ENCODE peak calls at places on chromosomes 13 and 19, in six cellular contexts. L is naive thymus-derived CD8-positive, alpha-beta T cell; G is stimulated activated CD4-positive, alpha-beta T cell treated with anti-CD3 and anti-CD28 coated beads, Interleukin-12 subunit alpha, Interleukin-12 subunit beta, amount 100 ng/mL, for 48 hours; X is memory B cell; N is ACHN; S is T-helper 1 cell. T is an unnamed sample.

GRCh38 chr13:80249906-80250513 is 90.9 kb downstream of the SPRY2 start:
- DNase-seq in L (no peak), G (no peak), X (no peak), N (no peak), S (no peak), T (no peak)

GRCh38 chr19:12278713-12279112 is 16.0 kb downstream of the ZNF44 start:
- DNase-seq in L (no peak), G (no peak), X (no peak), N (no peak), S (no peak), T (no peak)

GRCh38 chr19:54916822-54917221 is 10.9 kb downstream of the NCR1 start:
- DNase-seq in L (no peak), G (no peak), X (no peak), N (no peak), S (no peak), T (no peak)

GRCh38 chr13:33554919-33555791 is 262.8 kb upstream of the RFC3 start:
- DNase-seq in L (no peak), G (no peak), X (no peak), N (no peak), S (peak; percentile 35), T (no peak)

GRCh38 chr19:29708553-29709439 is 6.3 kb downstream of the C19orf12 start:
- DNase-seq in L (no peak), G (no peak), X (no peak), N (no peak), S (no peak), T (no peak)

GRCh38 chr19:45380107-45380506 is 9.7 kb upstream of the ERCC2 start:
- DNase-seq in L (no peak), G (no peak), X (no peak), N (no peak), S (no peak), T (no peak)

GRCh38 chr19:35959040-35959967 is 23.1 kb downstream of the LRFN3 start:
- DNase-seq in L (peak; percentile 88), G (peak; percentile 53), X (peak; percentile 40), N (no peak), S (peak; percentile 78), T (peak; percentile 74)

GRCh38 chr13:61414686-61415664 is 674 bp downstream of the PCDH20 start:
- DNase-seq in L (no peak), G (no peak), X (no peak), N (peak; percentile 88), S (no peak), T (no peak)

GRCh38 chr19:44585371-44586141 is 27.8 kb upstream of the IGSF23 start:
- DNase-seq in L (no peak), G (no peak), X (no peak), N (no peak), S (no peak), T (no peak)

GRCh38 chr13:26584713-26585112 is 27.2 kb downstream of the WASF3 start:
- DNase-seq in L (no peak), G (no peak), X (no peak), N (no peak), S (no peak), T (no peak)

GRCh38 chr13:26219726-26220125 is 2.4 kb downstream of the RNF6 start:
- DNase-seq in L (no peak), G (no peak), X (no peak), N (no peak), S (no peak), T (no peak)

GRCh38 chr19:31255174-31255862 is 93.9 kb downstream of the TSHZ3 start:
- DNase-seq in L (no peak), G (no peak), X (no peak), N (no peak), S (no peak), T (no peak)

GRCh38 chr13:26500618-26501320 is 56.7 kb upstream of the WASF3 start:
- DNase-seq in L (no peak), G (no peak), X (no peak), N (no peak), S (no peak), T (no peak)

GRCh38 chr19:5285955-5286354 is 54.7 kb downstream of the PTPRS start:
- DNase-seq in L (no peak), G (no peak), X (no peak), N (no peak), S (no peak), T (no peak)

GRCh38 chr13:111398196-111398595 is 77.8 kb downstream of the TEX29 start:
- DNase-seq in L (no peak), G (no peak), X (no peak), N (no peak), S (no peak), T (no peak)

GRCh38 chr13:105177265-105177900 is 1358.1 kb downstream of the EFNB2 start:
- DNase-seq in L (no peak), G (no peak), X (no peak), N (no peak), S (no peak), T (no peak)

GRCh38 chr19:41871573-41872383 is 5.3 kb upstream of the CD79A start:
- DNase-seq in L (peak; percentile 81), G (peak; percentile 67), X (peak; percentile 45), N (no peak), S (peak; percentile 90), T (peak; percentile 67)

GRCh38 chr13:41610426-41610825 is 153.1 kb downstream of the RGCC start:
- DNase-seq in L (no peak), G (no peak), X (no peak), N (no peak), S (no peak), T (no peak)

GRCh38 chr19:11251217-11251616 is 11.1 kb downstream of the DOCK6 start:
- DNase-seq in L (no peak), G (no peak), X (no peak), N (no peak), S (no peak), T (no peak)

GRCh38 chr13:23658929-23659541 is 88.8 kb downstream of the TNFRSF19 start:
- DNase-seq in L (no peak), G (no peak), X (no peak), N (no peak), S (no peak), T (no peak)

GRCh38 chr13:38223093-38223492 is 126.6 kb upstream of the UFM1 start:
- DNase-seq in L (no peak), G (no peak), X (no peak), N (peak; percentile 36), S (no peak), T (no peak)

GRCh38 chr13:31209172-31209818 is 9.5 kb downstream of the B3GLCT start:
- DNase-seq in L (no peak), G (no peak), X (no peak), N (no peak), S (no peak), T (no peak)

GRCh38 chr13:95067303-95067702 is 233.9 kb downstream of the ABCC4 start:
- DNase-seq in L (no peak), G (no peak), X (no peak), N (no peak), S (no peak), T (no peak)

GRCh38 chr19:2223959-2224358 is 12.2 kb downstream of the PLEKHJ1 start:
- DNase-seq in L (no peak), G (no peak), X (peak; percentile 74), N (no peak), S (no peak), T (peak; percentile 19)

GRCh38 chr19:16078759-16079707 is 2.7 kb downstream of the TPM4 start:
- DNase-seq in L (peak; percentile 89), G (peak; percentile 64), X (no peak), N (no peak), S (peak; percentile 96), T (peak; percentile 58)

GRCh38 chr13:30157616-30157993 is 149.7 kb downstream of the KATNAL1 start:
- DNase-seq in L (no peak), G (no peak), X (no peak), N (no peak), S (no peak), T (no peak)

T was measured in activated gamma-delta T cell treated with Interleukin-2 at 50 U/mL for 16 hours.